ENCODE peak calls at places on chromosomes 16 and 17, in eight cellular contexts. Q is Daoy; N is colonic mucosa; W is H54; T is GOT3; H is stimulated activated CD4-positive, alpha-beta T cell treated with anti-CD3 and anti-CD28 coated beads, Interleukin-1b, Interleukin-23, amount 100 ng/mL, for 24 hours; L is posterior vena cava; M is choroid plexus epithelial cell. X is an unnamed sample.

GRCh38 chr17:39595928-39596327 is 11.8 kb downstream of the NEUROD2 start:
- DNase-seq in T (no peak), L (no peak), H (no peak), N (no peak), Q (no peak), W (no peak), M (no peak), X (no peak)

GRCh38 chr16:27618611-27619380 is 68.9 kb downstream of the KATNIP start:
- DNase-seq in N (no peak), T (no peak), L (no peak), W (no peak), H (no peak), Q (no peak), M (peak; percentile 24), X (no peak)

GRCh38 chr17:61279476-61280145 is 120.0 kb upstream of the TBX2 start:
- DNase-seq in W (no peak), N (no peak), H (no peak), L (no peak), Q (no peak), T (peak; percentile 10), M (peak; percentile 64), X (peak; percentile 51)

GRCh38 chr16:85908889-85909584 is 10.1 kb downstream of the IRF8 start:
- DNase-seq in M (no peak), L (peak; percentile 41), T (no peak), H (no peak), N (no peak), W (no peak), Q (no peak), X (no peak)

GRCh38 chr16:28288117-28288516 is 4.2 kb upstream of the SBK1 start:
- DNase-seq in H (no peak), Q (no peak), T (no peak), N (no peak), L (no peak), M (no peak), W (no peak), X (no peak)

GRCh38 chr17:42519546-42520444 is 16.2 kb upstream of the NAGLU start:
- DNase-seq in M (peak; percentile 99), L (peak; percentile 97), N (peak; percentile 87), H (no peak), Q (peak; percentile 96), T (peak; percentile 83), W (peak; percentile 83), X (peak; percentile 98)

GRCh38 chr17:72806011-72806410 is 286.5 kb downstream of the SLC39A11 start:
- DNase-seq in Q (no peak), L (no peak), T (no peak), H (no peak), W (no peak), N (no peak), M (no peak), X (no peak)

GRCh38 chr17:31623990-31624389 is 232.5 kb downstream of the RAB11FIP4 start:
- DNase-seq in T (no peak), Q (no peak), L (no peak), M (no peak), N (no peak), W (no peak), H (no peak), X (no peak)

GRCh38 chr16:28186752-28187151 is 25.0 kb downstream of the XPO6 start:
- DNase-seq in N (no peak), T (no peak), Q (no peak), M (peak; percentile 48), L (no peak), W (no peak), H (no peak), X (no peak)

GRCh38 chr17:70060415-70060814 is 14.6 kb upstream of the KCNJ16 start:
- DNase-seq in H (no peak), W (no peak), Q (no peak), N (no peak), L (no peak), M (peak; percentile 53), T (no peak), X (peak; percentile 24)

GRCh38 chr17:57539528-57540301 is 205.4 kb downstream of the CCDC182 start:
- DNase-seq in M (no peak), W (no peak), L (peak; percentile 41), Q (no peak), N (no peak), T (no peak), H (no peak), X (no peak)

GRCh38 chr17:42843358-42843934 is 934 bp upstream of the AOC2 start:
- DNase-seq in N (peak; percentile 48), H (no peak), T (no peak), M (peak; percentile 87), Q (peak; percentile 44), W (peak; percentile 61), L (no peak), X (peak; percentile 27)

GRCh38 chr17:74663566-74663965 is 40.0 kb upstream of the CD300E start:
- DNase-seq in H (no peak), T (no peak), Q (no peak), W (no peak), L (no peak), N (no peak), M (no peak), X (no peak)

GRCh38 chr16:58026139-58026704 is 668 bp downstream of the MMP15 start:
- DNase-seq in T (no peak), M (peak; percentile 40), L (peak; percentile 87), H (no peak), N (peak; percentile 55), Q (peak; percentile 57), W (peak; percentile 58), X (peak; percentile 81)

GRCh38 chr17:21239680-21240374 is 13.4 kb downstream of the NATD1 start:
- DNase-seq in Q (no peak), T (no peak), L (no peak), M (peak; percentile 57), W (no peak), H (no peak), N (no peak), X (no peak)

GRCh38 chr17:76585649-76586593 is at the start of gene ST6GALNAC2:
- DNase-seq in N (peak; percentile 75), T (no peak), H (no peak), Q (peak; percentile 68), M (no peak), W (peak; percentile 76), L (peak; percentile 87), X (peak; percentile 78)

GRCh38 chr17:60501589-60501988 is 24.5 kb downstream of the APPBP2 start:
- DNase-seq in T (no peak), N (no peak), W (no peak), Q (no peak), L (no peak), H (no peak), M (no peak), X (no peak)